ENCODE peak calls at places on chromosomes 3 and 15, in four cellular contexts. L is uterus, W is tibial artery, C is ovary. B is an unnamed sample.

GRCh38 chr3:183180105-183180763 is 17.7 kb upstream of the LAMP3 start:
- DNase-seq in C (no peak), W (no peak), L (no peak), B (no peak)

GRCh38 chr15:31799711-31800321 is 230.5 kb upstream of the CHRNA7 start:
- DNase-seq in L (no peak), C (no peak), W (no peak), B (no peak)

GRCh38 chr15:75739791-75740190 is 27.1 kb upstream of the CSPG4 start:
- DNase-seq in C (no peak), L (no peak), W (peak; percentile 51), B (no peak)

GRCh38 chr3:15040844-15041243 is 24.3 kb downstream of the MRPS25 start:
- DNase-seq in L (no peak), C (no peak), W (no peak), B (no peak)

GRCh38 chr3:45180051-45180450 is 33.9 kb upstream of the CDCP1 start:
- DNase-seq in L (no peak), C (no peak), W (no peak), B (no peak)

GRCh38 chr3:26437678-26438077 is 184.9 kb upstream of the LRRC3B start:
- DNase-seq in W (no peak), L (no peak), C (no peak), B (no peak)

GRCh38 chr3:186152889-186153292 is 44.0 kb upstream of the ETV5 start:
- DNase-seq in W (no peak), L (no peak), C (no peak), B (no peak)

GRCh38 chr3:134663646-134664456 is 13.0 kb upstream of the KY start:
- DNase-seq in L (no peak), W (no peak), C (no peak), B (no peak)

GRCh38 chr3:42175841-42176240 is 84.7 kb downstream of the TRAK1 start:
- DNase-seq in L (no peak), C (no peak), W (no peak), B (no peak)

GRCh38 chr3:179732661-179733348 is 80.0 kb downstream of the USP13 start:
- DNase-seq in W (no peak), L (no peak), C (no peak), B (no peak)

GRCh38 chr3:195580733-195581443 is 2.9 kb downstream of the APOD start:
- DNase-seq in W (no peak), C (peak; percentile 35), L (no peak), B (no peak)

GRCh38 chr3:157329541-157329940 is 107.1 kb upstream of the PTX3 start:
- DNase-seq in L (no peak), C (no peak), W (no peak), B (no peak)

GRCh38 chr3:67647390-67647878 is 7.0 kb downstream of the SUCLG2 start:
- DNase-seq in C (no peak), L (no peak), W (no peak), B (no peak)

GRCh38 chr3:75272708-75273107 is 391.4 kb upstream of the FRG2C start:
- DNase-seq in C (no peak), W (no peak), L (no peak), B (no peak)

GRCh38 chr3:195715583-195716266 is 5.1 kb upstream of the MUC20 start:
- DNase-seq in W (no peak), L (no peak), C (no peak), B (no peak)

GRCh38 chr15:81049835-81050234 is 49.1 kb downstream of the TLNRD1 start:
- DNase-seq in W (no peak), L (no peak), C (no peak), B (no peak)

GRCh38 chr3:125431391-125431790 is 56.3 kb upstream of the ZNF148 start:
- DNase-seq in C (no peak), L (no peak), W (no peak), B (no peak)

GRCh38 chr15:80214979-80215378 is 37.0 kb downstream of the CTXND1 start:
- DNase-seq in L (no peak), C (no peak), W (no peak), B (no peak)

GRCh38 chr3:177146646-177147045 is 50.6 kb downstream of the TBL1XR1 start:
- DNase-seq in W (no peak), C (no peak), L (no peak), B (no peak)

GRCh38 chr3:136351351-136351750 is 101.2 kb downstream of the PCCB start:
- DNase-seq in C (no peak), W (no peak), L (no peak), B (no peak)

GRCh38 chr3:55522077-55522476 is 35.0 kb upstream of the WNT5A start:
- DNase-seq in L (no peak), W (no peak), C (no peak), B (no peak)

GRCh38 chr15:91956026-91956723 is 102.7 kb downstream of the SLCO3A1 start:
- DNase-seq in C (no peak), W (no peak), L (no peak), B (no peak)

GRCh38 chr3:108820586-108820985 is 2.0 kb upstream of the TRAT1 start:
- DNase-seq in L (no peak), C (no peak), W (no peak), B (no peak)

GRCh38 chr3:159620873-159621272 is 367.8 kb upstream of the IL12A start:
- DNase-seq in W (no peak), L (no peak), C (no peak), B (no peak)

GRCh38 chr3:142447308-142447851 is 457 bp downstream of the XRN1 start:
- DNase-seq in W (peak; percentile 69), C (no peak), L (no peak), B (peak; percentile 16)

GRCh38 chr15:59879506-59879905 is 124.6 kb upstream of the FOXB1 start:
- DNase-seq in C (no peak), L (no peak), W (no peak), B (no peak)

GRCh38 chr15:74641151-74641550 is 25.5 kb downstream of the CLK3 start:
- DNase-seq in W (no peak), L (no peak), C (no peak), B (no peak)

GRCh38 chr3:52213901-52214300 is 11.5 kb downstream of the TLR9 start:
- DNase-seq in L (no peak), C (no peak), W (no peak), B (no peak)

GRCh38 chr15:61834076-61834697 is 226.1 kb downstream of the VPS13C start:
- DNase-seq in C (peak; percentile 87), W (peak; percentile 87), L (peak; percentile 84), B (peak; percentile 59)

GRCh38 chr3:32474201-32474600 is 28.5 kb downstream of the CMTM6 start:
- DNase-seq in L (no peak), C (no peak), W (no peak), B (no peak)

GRCh38 chr3:129514563-129514962 is 13.9 kb upstream of the RHO start:
- DNase-seq in W (no peak), C (no peak), L (no peak), B (no peak)

GRCh38 chr15:79089331-79089889 is 1.2 kb downstream of the RASGRF1 start:
- DNase-seq in C (no peak), W (no peak), L (no peak), B (no peak)
- H3K27me3 ChIP-seq in C (no peaks in the 10 kb centered on the region), W (peaks cover 90% of the 10 kb centered on the region), L (peaks cover 16% of the 10 kb centered on the region), B (peaks cover 63% of the 10 kb centered on the region)

GRCh38 chr15:25987638-25988037 is 124.5 kb upstream of the ATP10A start:
- DNase-seq in L (no peak), W (no peak), C (no peak), B (no peak)
- H3K27ac ChIP-seq in L (no peak overlapping the region), W (no peak overlapping the region), C (no peak overlapping the region), B (no peak overlapping the region)

GRCh38 chr15:58062983-58063382 is 2.5 kb downstream of the ALDH1A2 start:
- DNase-seq in C (no peak), W (no peak), L (no peak), B (no peak)
- H3K27me3 ChIP-seq in C (no peaks in the 10 kb centered on the region), W (peaks cover 49% of the 10 kb centered on the region), L (no peaks in the 10 kb centered on the region), B (peaks cover 74% of the 10 kb centered on the region)

GRCh38 chr3:128378631-128379347 is 87.9 kb downstream of the DNAJB8 start:
- DNase-seq in W (peak; percentile 74), L (peak; percentile 53), C (peak; percentile 43), B (no peak)
- H3K27ac ChIP-seq in W (peak overlapping the region; percentile 63), L (peak overlapping the region; percentile 77), C (peak overlapping the region; percentile 13), B (no peak overlapping the region)

B was measured in CD4-positive, alpha-beta T cell.